ENCODE peak calls at places on chromosome 10, in seven cellular contexts. B is CD8-positive, alpha-beta T cell; C is hepatocyte; V is neuronal stem cell; A is Peyer's patch; L is stomach; I is IMR-90. T is an unnamed sample. For H3K4me1, the result is how much of the 10 kb centered on the place peaks cover.

GRCh38 chr10:132957981-132958885 is 15.9 kb upstream of the CFAP46 start:
- DNase-seq in B (no peak), C (no peak), V (no peak), A (no peak), L (no peak), I (no peak), T (no peak)

GRCh38 chr10:103079946-103080345 is 113.1 kb downstream of the NT5C2 start:
- DNase-seq in B (no peak), C (no peak), V (no peak), A (no peak), L (no peak), I (no peak), T (no peak)

GRCh38 chr10:82564353-82565218 is 689.6 kb downstream of the NRG3 start:
- DNase-seq in B (no peak), C (peak), V (no peak), A (no peak), L (no peak), I (no peak), T (no peak)

GRCh38 chr10:22265839-22266537 is 48.2 kb upstream of the EBLN1 start:
- DNase-seq in B (no peak), C (no peak), V (no peak), A (no peak), L (no peak), I (no peak), T (no peak)

GRCh38 chr10:99660662-99661369 is 1.5 kb downstream of the ENTPD7 start:
- DNase-seq in B (no peak), C (no peak), V (no peak), A (no peak), L (no peak), I (peak), T (no peak)

GRCh38 chr10:96863922-96864543 is 31.9 kb downstream of the LCOR start:
- DNase-seq in B (no peak), C (peak), V (no peak), A (no peak), L (no peak), I (peak), T (no peak)

GRCh38 chr10:80444646-80445319 is 9.3 kb upstream of the TSPAN14 start:
- DNase-seq in B (peak), C (peak), V (peak), A (peak), L (peak), I (peak), T (peak)

GRCh38 chr10:99431190-99431549 is 746 bp upstream of the GOT1 start:
- DNase-seq in B (peak), C (peak), V (no peak), A (peak), L (peak), I (peak), T (no peak)

GRCh38 chr10:132061465-132062180 is 4.1 kb upstream of the JAKMIP3 start:
- DNase-seq in B (no peak), C (no peak), V (no peak), A (no peak), L (peak), I (no peak), T (no peak)

GRCh38 chr10:30231071-30231652 is 117.9 kb downstream of the MTPAP start:
- DNase-seq in B (no peak), C (peak), V (no peak), A (no peak), L (no peak), I (no peak), T (no peak)

GRCh38 chr10:91602449-91602848 is 30.4 kb downstream of the PPP1R3C start:
- DNase-seq in B (no peak), C (no peak), V (no peak), A (no peak), L (no peak), I (no peak), T (no peak)

GRCh38 chr10:11586170-11586569 is 25.3 kb downstream of the USP6NL start:
- DNase-seq in B (no peak), C (no peak), V (no peak), A (no peak), L (no peak), I (peak), T (no peak)

GRCh38 chr10:46299531-46300366 is 13.0 kb downstream of the ANTXRL start:
- DNase-seq in B (no peak), C (no peak), V (no peak), A (no peak), L (no peak), I (no peak), T (no peak)

GRCh38 chr10:93261961-93262610 is 188.4 kb downstream of the CYP26A1 start:
- DNase-seq in B (no peak), C (no peak), V (no peak), A (no peak), L (no peak), I (peak), T (no peak)

GRCh38 chr10:84214612-84215235 is 10.6 kb downstream of the LRIT2 start:
- DNase-seq in B (no peak), C (no peak), V (no peak), A (no peak), L (no peak), I (no peak), T (no peak)

GRCh38 chr10:55146032-55146431 is 345.0 kb upstream of the PCDH15 start:
- DNase-seq in B (no peak), C (no peak), V (no peak), A (no peak), L (no peak), I (no peak), T (no peak)

GRCh38 chr10:122658356-122659049 is 41.1 kb downstream of the C10orf120 start:
- DNase-seq in B (no peak), C (no peak), V (no peak), A (peak), L (no peak), I (no peak), T (no peak)

GRCh38 chr10:103448751-103449150 is 3.4 kb downstream of the CALHM2 start:
- DNase-seq in B (no peak), C (no peak), V (no peak), A (no peak), L (no peak), I (peak), T (no peak)

GRCh38 chr10:71246591-71247143 is 34.3 kb downstream of the UNC5B start:
- DNase-seq in B (no peak), C (peak), V (no peak), A (peak), L (peak), I (no peak), T (no peak)

GRCh38 chr10:33025910-33026309 is 67.9 kb upstream of the ITGB1 start:
- DNase-seq in B (no peak), C (no peak), V (no peak), A (no peak), L (no peak), I (no peak), T (no peak)

GRCh38 chr10:5814110-5815107 is 1.2 kb upstream of the GDI2 start:
- DNase-seq in B (peak), C (peak), V (no peak), A (no peak), L (no peak), I (peak), T (no peak)

GRCh38 chr10:5930272-5930671 is 40.2 kb downstream of the FBH1 start:
- DNase-seq in B (no peak), C (no peak), V (no peak), A (no peak), L (no peak), I (no peak), T (no peak)

GRCh38 chr10:30042820-30043219 is 16.6 kb downstream of the JCAD start:
- DNase-seq in B (no peak), C (no peak), V (no peak), A (no peak), L (no peak), I (no peak), T (no peak)

GRCh38 chr10:86693721-86694369 is 25.5 kb downstream of the LDB3 start:
- DNase-seq in B (peak), C (peak), V (no peak), A (no peak), L (peak), I (peak), T (no peak)

GRCh38 chr10:83606275-83606674 is 533.0 kb upstream of the GHITM start:
- DNase-seq in B (no peak), C (no peak), V (no peak), A (no peak), L (no peak), I (no peak), T (no peak)

GRCh38 chr10:58842860-58843376 is 330.2 kb downstream of the BICC1 start:
- DNase-seq in B (no peak), C (no peak), V (no peak), A (no peak), L (no peak), I (peak), T (no peak)

GRCh38 chr10:63866075-63866746 is 345.0 kb downstream of the REEP3 start:
- DNase-seq in B (peak), C (peak), V (peak), A (no peak), L (peak), I (peak), T (peak)

GRCh38 chr10:46547881-46548780 is 8.3 kb downstream of the GPRIN2 start:
- DNase-seq in B (peak), C (no peak), V (no peak), A (peak), L (peak), I (peak), T (no peak)

GRCh38 chr10:79066460-79067240 is 2.1 kb upstream of the ZMIZ1 start:
- DNase-seq in B (no peak), C (peak), V (no peak), A (no peak), L (no peak), I (peak), T (no peak)

GRCh38 chr10:132539894-132540293 is 2.3 kb downstream of the INPP5A start:
- DNase-seq in B (no peak), C (no peak), V (no peak), A (no peak), L (no peak), I (peak), T (no peak)

DNA sequence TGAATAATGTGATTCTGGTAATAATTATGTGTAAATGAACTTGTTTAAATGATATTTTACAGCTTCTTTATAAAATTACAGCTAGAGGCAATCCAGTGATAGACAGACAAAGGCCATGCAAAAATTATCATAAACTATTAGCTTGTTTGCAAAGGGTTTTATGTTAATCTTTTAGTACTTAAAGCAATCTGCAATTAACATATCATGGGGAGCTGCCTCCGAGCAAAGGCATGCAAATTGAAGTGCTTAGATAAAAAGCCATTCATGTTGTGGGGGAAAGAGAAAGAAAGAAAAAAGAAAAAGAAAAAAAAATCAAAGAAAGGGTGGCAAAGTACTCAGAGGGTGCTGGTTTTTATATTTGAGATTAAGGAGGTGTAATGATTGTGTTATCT is 799.4 kb downstream of the LRMDA start:
- DNase-seq in B (no peak), C (no peak), V (no peak), A (no peak), L (no peak), I (no peak), T (no peak)
- H3K27ac ChIP-seq in B (no peak), C (peak), V (no peak), A (no peak), L (no peak), I (no peak), T (no peak)

GRCh38 chr10:48574322-48574796 is 30.5 kb downstream of the ARHGAP22 start:
- DNase-seq in B (no peak), C (no peak), V (no peak), A (no peak), L (no peak), I (no peak), T (no peak)
- H3K4me1 ChIP-seq in B (under half), C (under half), V (under half), A (under half), L (under half), I (under half), T (under half)

GRCh38 chr10:24213881-24214280 is 4.9 kb downstream of the KIAA1217 start:
- DNase-seq in B (no peak), C (no peak), V (no peak), A (no peak), L (no peak), I (no peak), T (no peak)
- H3K27ac ChIP-seq in B (no peak), C (no peak), V (no peak), A (no peak), L (no peak), I (no peak), T (no peak)

GRCh38 chr10:124114696-124115095 is 21.3 kb upstream of the CHST15 start:
- DNase-seq in B (no peak), C (no peak), V (no peak), A (no peak), L (no peak), I (no peak), T (no peak)
- H3K4me1 ChIP-seq in B (under half), C (under half), V (under half), A (under half), L (under half), I (under half), T (under half)

GRCh38 chr10:60576130-60577069 is 186.7 kb upstream of the ANK3 start:
- DNase-seq in B (no peak), C (no peak), V (no peak), A (no peak), L (no peak), I (no peak), T (no peak)
- H3K27ac ChIP-seq in B (no peak), C (no peak), V (no peak), A (no peak), L (no peak), I (no peak), T (no peak)

GRCh38 chr10:95389982-95390381 is 99.2 kb upstream of the PDLIM1 start:
- DNase-seq in B (no peak), C (no peak), V (no peak), A (no peak), L (no peak), I (no peak), T (no peak)
- H3K4me1 ChIP-seq in B (under half), C (under half), V (under half), A (under half), L (half or more), I (under half), T (under half)

GRCh38 chr10:3746634-3747033 is 38.4 kb downstream of the KLF6 start:
- DNase-seq in B (no peak), C (no peak), V (no peak), A (no peak), L (no peak), I (no peak), T (no peak)

GRCh38 chr10:3749011-3749410 is 36.0 kb downstream of the KLF6 start:
- DNase-seq in B (no peak), C (no peak), V (no peak), A (no peak), L (no peak), I (no peak), T (no peak)

GRCh38 chr10:3748484-3748883 is 36.5 kb downstream of the KLF6 start:
- DNase-seq in B (no peak), C (no peak), V (no peak), A (no peak), L (no peak), I (no peak), T (no peak)

GRCh38 chr10:3747248-3747960 is 37.6 kb downstream of the KLF6 start:
- DNase-seq in B (no peak), C (no peak), V (no peak), A (no peak), L (no peak), I (no peak), T (no peak)

GRCh38 chr10:3747984-3748383 is 37.0 kb downstream of the KLF6 start:
- DNase-seq in B (no peak), C (no peak), V (no peak), A (no peak), L (peak), I (no peak), T (no peak)
- H3K27ac ChIP-seq in B (no peak), C (peak), V (no peak), A (no peak), L (peak), I (no peak), T (no peak)

GRCh38 chr10:119313645-119314044 is 106.3 kb downstream of the GRK5 start:
- DNase-seq in B (peak), C (no peak), V (no peak), A (no peak), L (no peak), I (no peak), T (peak)

GRCh38 chr10:119315128-119316001 is 108.0 kb downstream of the GRK5 start:
- DNase-seq in B (peak), C (peak), V (peak), A (no peak), L (no peak), I (peak), T (peak)

GRCh38 chr10:119313024-119313423 is 105.7 kb downstream of the GRK5 start:
- DNase-seq in B (no peak), C (no peak), V (no peak), A (no peak), L (no peak), I (no peak), T (no peak)

GRCh38 chr10:119314486-119314885 is 107.1 kb downstream of the GRK5 start:
- DNase-seq in B (no peak), C (no peak), V (no peak), A (no peak), L (no peak), I (no peak), T (no peak)

DNA sequence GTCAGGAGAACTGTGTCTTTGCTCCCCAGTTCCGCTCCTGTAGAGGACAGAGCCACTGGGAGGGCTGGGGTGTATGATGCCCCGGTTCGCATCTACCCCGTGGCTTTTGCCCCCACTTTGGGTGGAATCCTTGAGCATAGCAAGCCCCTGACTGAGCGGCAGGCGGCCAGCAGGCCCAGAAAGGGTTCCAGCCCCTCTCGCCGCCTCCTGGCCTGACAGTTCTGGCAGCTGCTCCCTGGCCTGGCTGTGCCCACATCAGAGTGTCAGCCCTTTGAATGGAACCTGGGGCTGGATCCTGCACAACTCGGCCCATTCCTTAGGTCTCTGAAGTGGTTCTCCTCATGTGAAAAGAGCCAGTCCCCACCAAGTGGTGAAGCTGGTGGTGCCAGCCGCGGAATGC is 106.7 kb downstream of the GRK5 start:
- DNase-seq in B (no peak), C (no peak), V (no peak), A (no peak), L (no peak), I (no peak), T (no peak)
- H3K4me1 ChIP-seq in B (under half), C (under half), V (under half), A (under half), L (under half), I (half or more), T (under half)

GRCh38 chr10:28937959-28938358 is 260.6 kb downstream of the BAMBI start:
- DNase-seq in B (no peak), C (no peak), V (no peak), A (no peak), L (no peak), I (no peak), T (no peak)

GRCh38 chr10:28939352-28940157 is 262.2 kb downstream of the BAMBI start:
- DNase-seq in B (no peak), C (peak), V (peak), A (no peak), L (peak), I (peak), T (no peak)

GRCh38 chr10:28942012-28942411 is 264.7 kb downstream of the BAMBI start:
- DNase-seq in B (no peak), C (no peak), V (no peak), A (no peak), L (no peak), I (no peak), T (no peak)

GRCh38 chr10:28940158-28940888 is 263.0 kb downstream of the BAMBI start:
- DNase-seq in B (no peak), C (no peak), V (no peak), A (no peak), L (no peak), I (no peak), T (no peak)

DNA sequence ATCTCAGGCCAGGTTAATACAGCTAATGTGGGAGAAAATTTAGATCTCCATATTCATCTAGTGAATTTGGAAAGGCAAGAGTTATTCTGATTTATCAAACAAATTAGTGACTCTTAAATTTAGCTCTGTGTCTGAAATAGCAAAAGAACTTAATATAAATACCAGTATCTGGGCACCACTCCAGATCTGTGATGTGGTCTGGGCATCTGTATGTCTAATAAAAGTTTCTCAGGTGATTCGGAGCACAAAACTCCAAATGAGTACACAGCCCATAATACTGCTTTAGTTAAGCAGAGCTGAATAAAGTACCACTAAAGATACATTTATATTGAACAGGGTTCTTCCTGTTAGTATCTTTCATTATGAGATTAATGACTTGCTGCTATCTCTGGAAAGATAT is 261.4 kb downstream of the BAMBI start:
- DNase-seq in B (no peak), C (no peak), V (no peak), A (no peak), L (no peak), I (peak), T (no peak)
- H3K27ac ChIP-seq in B (no peak), C (peak), V (no peak), A (no peak), L (no peak), I (no peak), T (no peak)

T was measured in effector memory CD4-positive, alpha-beta T cell.